ENCODE peak calls at places on chromosomes 5 and 9, in four cellular contexts. D is PC-3; J is prostate gland; K is CD4-positive, alpha-beta T cell. Y is an unnamed sample.

GRCh38 chr5:3024126-3024525 is 272.6 kb upstream of the IRX2 start:
- DNase-seq in D (no peak), K (no peak), J (no peak), Y (no peak)

GRCh38 chr5:150734579-150735384 is 24.0 kb downstream of the DCTN4 start:
- DNase-seq in J (no peak), D (peak), K (no peak), Y (peak)

GRCh38 chr5:54383225-54383624 is 72.3 kb upstream of the HSPB3 start:
- DNase-seq in D (no peak), J (no peak), K (no peak), Y (no peak)

GRCh38 chr9:27536168-27536567 is 6.6 kb upstream of the MOB3B start:
- DNase-seq in J (no peak), K (no peak), D (no peak), Y (no peak)

GRCh38 chr5:154421868-154422267 is 23.9 kb upstream of the SAP30L start:
- DNase-seq in D (peak), J (no peak), K (no peak), Y (peak)

GRCh38 chr9:130444565-130445221 is at the start of gene ASS1:
- DNase-seq in K (peak), D (peak), J (peak), Y (peak)

GRCh38 chr9:124197177-124198095 is 60.3 kb upstream of the NEK6 start:
- DNase-seq in K (no peak), J (no peak), D (no peak), Y (peak)

GRCh38 chr5:74636149-74636548 is 4.4 kb downstream of the ENC1 start:
- DNase-seq in D (no peak), K (no peak), J (no peak), Y (no peak)

GRCh38 chr9:122991370-122991830 is 42.1 kb upstream of the GPR21 start:
- DNase-seq in J (peak), K (no peak), D (peak), Y (peak)

GRCh38 chr5:11588803-11589202 is 315.4 kb downstream of the CTNND2 start:
- DNase-seq in D (no peak), J (no peak), K (no peak), Y (no peak)

GRCh38 chr5:137995747-137996123 is 37.1 kb downstream of the FAM13B start:
- DNase-seq in J (no peak), K (no peak), D (no peak), Y (no peak)

GRCh38 chr9:96327694-96328352 is 25.8 kb upstream of the HSD17B3 start:
- DNase-seq in K (no peak), J (peak), D (peak), Y (peak)

GRCh38 chr5:58197875-58198274 is 262.0 kb downstream of the PLK2 start:
- DNase-seq in J (no peak), D (peak), K (no peak), Y (no peak)

GRCh38 chr5:166961938-166962337 is 1329.5 kb upstream of the WWC1 start:
- DNase-seq in J (no peak), K (no peak), D (no peak), Y (no peak)

GRCh38 chr5:123708074-123708806 is 196.3 kb downstream of the CSNK1G3 start:
- DNase-seq in D (peak), J (no peak), K (no peak), Y (no peak)

GRCh38 chr5:178569485-178569884 is 20.7 kb downstream of the COL23A1 start:
- DNase-seq in D (peak), K (no peak), J (no peak), Y (no peak)

GRCh38 chr9:89874351-89875321 is 269.8 kb downstream of the GADD45G start:
- DNase-seq in D (no peak), J (peak), K (no peak), Y (no peak)

GRCh38 chr9:134688231-134688630 is 46.6 kb downstream of the COL5A1 start:
- DNase-seq in K (no peak), J (no peak), D (no peak), Y (no peak)

GRCh38 chr5:963310-963672 is 45.3 kb upstream of the NKD2 start:
- DNase-seq in D (no peak), J (no peak), K (no peak), Y (no peak)

GRCh38 chr9:78871452-78872331 is 574.8 kb downstream of the PSAT1 start:
- DNase-seq in J (no peak), D (peak), K (no peak), Y (no peak)

GRCh38 chr9:122056484-122056883 is 36.6 kb downstream of the TTLL11 start:
- DNase-seq in K (no peak), J (no peak), D (peak), Y (no peak)

GRCh38 chr5:164580155-164580554 is 1074.7 kb downstream of the MAT2B start:
- DNase-seq in J (no peak), K (no peak), D (no peak), Y (no peak)

DNA sequence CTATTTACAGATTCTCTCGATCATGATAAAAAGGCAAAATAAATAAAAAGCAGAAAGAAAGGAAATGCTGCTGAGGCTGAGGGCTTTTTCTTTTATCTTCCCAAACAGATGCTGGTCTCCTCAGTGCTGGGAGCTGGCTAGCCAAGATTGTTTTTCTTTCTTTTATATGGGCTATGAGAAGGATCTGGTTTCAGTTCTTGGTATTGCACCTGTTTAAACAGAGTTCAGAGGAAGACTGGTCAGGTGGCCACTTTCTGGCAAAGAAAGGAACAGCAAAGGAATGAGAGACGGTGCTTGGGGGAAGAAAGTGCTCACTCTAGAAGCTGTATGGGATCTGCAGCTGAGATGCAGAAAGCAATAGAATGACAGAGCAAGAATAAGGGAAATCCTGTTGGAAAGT is 88.9 kb downstream of the SLF1 start:
- DNase-seq in J (peak), D (peak), K (no peak), Y (peak)
- H3K27ac ChIP-seq in J (peak), D (no peak), K (no peak), Y (no peak)

DNA sequence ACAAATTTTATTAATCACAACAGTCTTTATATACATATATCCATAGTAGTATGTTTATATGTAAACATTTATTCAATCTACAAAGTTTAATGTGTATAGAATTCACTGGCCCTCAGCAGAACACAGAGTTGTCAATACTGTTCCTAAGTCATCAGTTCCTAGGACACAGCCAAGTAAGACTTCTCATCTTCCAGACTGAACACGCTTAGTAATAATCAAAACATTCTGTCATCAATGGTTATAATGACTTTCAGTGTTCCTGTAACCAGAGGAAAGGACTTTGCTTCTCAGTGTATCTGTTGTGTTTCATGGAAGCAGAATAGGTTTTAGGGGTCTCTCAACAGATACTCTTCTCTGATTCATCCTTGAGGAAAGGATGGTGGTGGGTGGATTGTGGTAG is 82.2 kb downstream of the SMIM23 start:
- DNase-seq in D (no peak), K (no peak), J (no peak), Y (no peak)
- H3K27ac ChIP-seq in D (no peak), K (no peak), J (no peak), Y (no peak)

GRCh38 chr5:132293992-132294727 is at the start of gene SLC22A4:
- DNase-seq in D (peak), K (peak), J (peak), Y (no peak)
- H3K27ac ChIP-seq in D (peak), K (no peak), J (peak), Y (no peak)

DNA sequence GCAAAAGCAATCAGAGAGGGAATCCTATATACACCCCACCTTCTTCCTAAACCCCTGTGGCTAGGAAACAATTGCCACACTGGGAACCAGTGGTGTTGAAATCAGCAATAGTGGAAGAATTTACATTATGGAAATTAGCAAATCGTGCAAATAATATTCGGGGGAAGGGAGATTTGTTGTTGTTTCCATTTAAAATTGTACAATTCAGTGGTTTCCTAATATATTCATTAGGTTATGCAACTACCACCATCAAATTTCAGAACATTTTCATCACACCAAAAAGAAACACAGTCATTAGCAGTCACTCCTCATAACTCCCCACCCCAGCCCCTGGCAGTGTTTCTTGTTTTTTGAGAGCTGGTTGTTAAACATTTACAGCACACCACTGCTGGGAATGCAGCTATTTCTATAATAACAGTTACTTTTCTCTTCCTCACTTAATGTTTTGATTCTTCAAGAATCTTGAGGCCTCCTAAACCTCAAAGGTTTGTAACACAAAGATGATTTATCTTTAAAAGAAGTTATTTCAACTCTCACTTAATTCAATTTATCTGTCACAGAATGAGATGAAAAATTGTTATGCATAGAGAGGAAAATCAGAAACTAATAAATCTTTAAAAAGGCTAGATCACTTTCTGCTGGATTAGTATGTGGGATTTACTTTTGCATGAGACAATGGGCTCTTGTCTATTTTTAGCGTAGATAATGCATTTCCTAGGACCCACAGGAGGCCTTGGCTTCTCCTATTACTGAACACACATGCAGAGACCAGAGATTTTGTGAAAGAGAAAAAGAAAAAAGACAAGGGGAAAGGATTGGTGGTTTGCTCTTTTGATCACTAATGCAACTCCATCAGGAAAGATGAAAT is 91.8 kb upstream of the DAPK1 start:
- DNase-seq in J (no peak), K (no peak), D (no peak), Y (no peak)
- H3K27ac ChIP-seq in J (no peak), K (no peak), D (no peak), Y (no peak)

DNA sequence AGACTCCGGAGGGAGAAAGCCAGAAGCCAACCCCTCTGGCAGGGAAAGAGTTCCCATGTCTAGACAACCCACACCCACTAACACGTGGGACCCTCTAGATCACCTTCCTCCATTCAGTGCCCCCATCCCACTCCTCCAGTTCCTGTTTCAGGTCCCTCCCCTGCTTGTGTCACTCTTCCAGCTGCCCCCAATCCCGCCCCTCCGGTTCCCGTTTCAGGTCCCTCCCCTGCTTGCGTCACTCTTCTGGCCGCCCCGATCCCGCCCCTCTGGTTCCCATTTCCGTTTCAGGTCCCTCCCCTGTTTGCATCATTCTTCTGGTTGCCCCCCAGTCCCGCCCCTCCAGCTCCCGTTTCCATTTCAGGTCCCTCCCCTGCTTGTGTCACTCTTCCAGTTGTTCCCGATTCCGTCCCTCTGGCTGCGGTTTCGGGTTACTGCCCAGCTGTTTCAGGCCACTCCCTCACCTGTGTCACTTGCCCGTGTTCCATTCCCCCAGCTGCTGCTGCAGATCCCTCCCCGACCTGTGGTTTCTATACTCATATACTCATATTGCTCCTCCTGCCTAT is 64.8 kb upstream of the RANBP6 start:
- DNase-seq in D (peak), J (peak), K (peak), Y (peak)
- H3K27ac ChIP-seq in D (peak), J (peak), K (peak), Y (no peak)

GRCh38 chr5:177024559-177024958 is 2.1 kb downstream of the ZNF346 start:
- DNase-seq in J (no peak), D (no peak), K (no peak), Y (no peak)
- H3K27ac ChIP-seq in J (no peak), D (no peak), K (no peak), Y (no peak)

DNA sequence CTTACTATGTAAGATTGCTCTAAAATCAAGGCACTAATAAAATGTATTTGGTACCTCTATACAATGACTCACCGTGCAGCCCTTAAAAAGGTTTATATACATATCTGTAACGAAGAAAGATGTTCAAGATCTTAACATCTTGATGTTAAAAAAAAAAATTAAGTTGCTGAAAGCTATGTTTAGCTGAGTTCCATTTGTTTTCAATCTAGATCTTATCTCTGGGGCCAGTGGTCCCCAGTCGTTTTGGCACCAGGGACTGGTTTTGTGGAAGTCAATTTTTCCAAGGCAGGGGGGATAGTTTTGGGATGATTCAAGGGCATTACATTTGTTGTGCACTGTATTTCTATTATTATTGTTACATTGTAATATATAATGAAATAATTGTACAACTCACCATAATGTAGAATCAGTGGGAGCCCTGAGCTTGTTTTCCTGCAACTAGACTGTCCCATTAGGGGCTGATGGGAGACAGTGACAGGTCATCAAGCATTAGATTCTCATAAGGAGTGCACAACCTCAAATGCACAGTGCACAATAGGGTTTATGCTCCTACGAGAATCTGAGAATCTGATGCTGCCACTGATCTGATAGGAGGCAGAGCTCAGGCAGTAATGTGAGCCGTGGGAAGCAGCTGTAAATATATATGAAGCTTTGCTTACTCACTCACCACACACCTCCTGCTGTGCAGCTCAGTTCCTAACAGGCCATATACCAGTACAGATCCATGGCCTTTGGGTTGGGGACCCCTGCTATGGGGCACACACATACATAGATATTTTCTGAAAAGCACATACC is 27.6 kb upstream of the TSLP start:
- DNase-seq in J (no peak), D (peak), K (no peak), Y (no peak)
- H3K27ac ChIP-seq in J (no peak), D (peak), K (no peak), Y (no peak)

DNA sequence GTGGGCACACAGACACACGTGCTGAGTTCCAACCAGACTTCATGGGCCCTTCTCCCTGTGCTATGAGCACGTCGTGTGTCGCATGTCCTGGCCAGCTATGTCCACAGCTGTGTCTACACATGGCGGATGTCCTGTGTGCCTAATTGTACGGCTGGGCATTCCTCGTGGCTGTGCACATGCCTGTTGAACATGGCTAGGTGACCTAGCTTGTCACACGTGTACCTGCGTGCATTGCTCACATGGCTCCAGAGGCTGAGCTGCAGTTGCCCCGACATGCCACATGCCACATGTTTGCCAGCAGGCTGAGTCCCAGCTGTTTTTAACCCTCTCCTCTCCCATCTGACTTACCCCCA is 742 bp upstream of the AQP3 start:
- DNase-seq in K (no peak), J (peak), D (no peak), Y (no peak)
- H3K27ac ChIP-seq in K (peak), J (peak), D (no peak), Y (no peak)

Y was measured in OCI-LY7.